ENCODE peak calls at places on chromosomes 13 and 19, in four cellular contexts. B is tibial artery, T is T-helper 22 cell, L is aorta. C is an unnamed sample.

GRCh38 chr19:53809518-53810186 is 14.5 kb downstream of the NLRP12 start:
- DNase-seq in T (no peak), B (no peak), L (no peak), C (no peak)

GRCh38 chr13:102945324-102945815 is 99.5 kb downstream of the ERCC5 start:
- DNase-seq in T (no peak), B (no peak), L (no peak), C (no peak)

GRCh38 chr13:110607675-110608224 is 7.6 kb upstream of the NAXD start:
- DNase-seq in T (no peak), L (no peak), B (no peak), C (no peak)

GRCh38 chr19:55641376-55642152 is 762 bp downstream of the ZNF580 start:
- DNase-seq in L (no peak), B (no peak), T (no peak), C (no peak)

GRCh38 chr19:50178859-50179537 is 15.9 kb upstream of the IZUMO2 start:
- DNase-seq in L (no peak), T (no peak), B (no peak), C (no peak)

GRCh38 chr13:74819549-74819948 is 662.4 kb downstream of the TBC1D4 start:
- DNase-seq in L (no peak), T (no peak), B (no peak), C (no peak)

GRCh38 chr13:95254341-95254740 is 46.9 kb downstream of the ABCC4 start:
- DNase-seq in L (no peak), B (no peak), T (no peak), C (no peak)

GRCh38 chr19:16627194-16627927 is 643 bp downstream of the MED26 start:
- DNase-seq in B (peak; percentile 70), T (peak; percentile 4), L (peak; percentile 82), C (peak; percentile 73)

GRCh38 chr19:22882797-22883196 is 50.7 kb downstream of the ZNF723 start:
- DNase-seq in B (no peak), L (no peak), T (no peak), C (no peak)

GRCh38 chr13:75960538-75960994 is 324.4 kb downstream of the LMO7 start:
- DNase-seq in B (no peak), L (no peak), T (no peak), C (no peak)

GRCh38 chr13:27662738-27663470 is 41.2 kb downstream of the POLR1D start:
- DNase-seq in T (no peak), B (no peak), L (no peak), C (no peak)

GRCh38 chr13:36673838-36674326 is at the start of gene SERTM1:
- DNase-seq in T (no peak), L (peak; percentile 74), B (no peak), C (peak; percentile 76)

GRCh38 chr19:5107432-5108122 is 138.7 kb downstream of the KDM4B start:
- DNase-seq in B (no peak), T (no peak), L (no peak), C (no peak)

GRCh38 chr19:50505856-50506611 is 5.0 kb downstream of the JOSD2 start:
- DNase-seq in T (no peak), B (no peak), L (peak; percentile 78), C (no peak)

GRCh38 chr13:64471916-64472315 is 2758.2 kb downstream of the PCDH9 start:
- DNase-seq in L (no peak), B (no peak), T (no peak), C (no peak)

GRCh38 chr13:26679411-26679810 is 81.2 kb downstream of the GPR12 start:
- DNase-seq in L (no peak), B (no peak), T (no peak), C (no peak)

GRCh38 chr19:28359819-28360414 is 853.0 kb downstream of the UQCRFS1 start:
- DNase-seq in L (no peak), B (no peak), T (no peak), C (no peak)

GRCh38 chr13:94710081-94710809 is 2.1 kb downstream of the SOX21 start:
- DNase-seq in T (no peak), B (no peak), L (no peak), C (no peak)

GRCh38 chr19:48751835-48752510 is 468 bp downstream of the FUT1 start:
- DNase-seq in L (no peak), B (no peak), T (no peak), C (no peak)

GRCh38 chr19:58386166-58386575 is 898 bp upstream of the RPS5 start:
- DNase-seq in B (no peak), L (peak; percentile 81), T (no peak), C (no peak)

GRCh38 chr19:17579523-17580244 is 24.2 kb downstream of the COLGALT1 start:
- DNase-seq in L (peak; percentile 86), T (no peak), B (no peak), C (no peak)

GRCh38 chr19:46579286-46579944 is 21.7 kb upstream of the CALM3 start:
- DNase-seq in L (no peak), B (no peak), T (no peak), C (no peak)

GRCh38 chr19:6489278-6490061 is 7.9 kb upstream of the DENND1C start:
- DNase-seq in B (no peak), L (no peak), T (no peak), C (no peak)

GRCh38 chr19:9406798-9407352 is 28.5 kb downstream of the ZNF266 start:
- DNase-seq in B (peak; percentile 78), L (peak; percentile 90), T (no peak), C (no peak)

GRCh38 chr19:32165750-32166149 is 179.7 kb upstream of the ZNF507 start:
- DNase-seq in L (no peak), B (no peak), T (no peak), C (peak; percentile 31)